ENCODE peak calls at places on chromosomes 5 and 9, in six cellular contexts. T is fibroblast of lung, R is hepatocyte, C is HepG2, H is astrocyte, V is MM.1S. K is an unnamed sample. For H3K9me3, the result is how much of the 10 kb centered on the place peaks cover.

GRCh38 chr5:145811834-145812625 is 23.1 kb downstream of the PRELID2 start:
- DNase-seq in H (peak), V (no peak), T (peak), R (peak), C (peak), K (no peak)

GRCh38 chr9:69200071-69200470 is 26.0 kb downstream of the TJP2 start:
- DNase-seq in H (peak), V (no peak), C (no peak), R (peak), T (peak), K (no peak)

GRCh38 chr9:128340691-128341434 is 536 bp downstream of the SLC27A4 start:
- DNase-seq in R (peak), C (peak), H (no peak), T (peak), V (peak), K (no peak)

GRCh38 chr5:133746834-133747233 is 134.5 kb upstream of the FSTL4 start:
- DNase-seq in T (no peak), H (no peak), R (no peak), C (peak), V (no peak), K (no peak)

GRCh38 chr9:131289301-131290038 is at the start of gene PLPP7:
- DNase-seq in R (no peak), H (peak), C (peak), T (peak), V (peak), K (no peak)

GRCh38 chr5:143151056-143151455 is 252.4 kb downstream of the NR3C1 start:
- DNase-seq in C (no peak), H (no peak), R (no peak), T (no peak), V (no peak), K (no peak)

GRCh38 chr5:32446660-32447059 is 2.1 kb upstream of the ZFR start:
- DNase-seq in V (no peak), H (no peak), T (no peak), C (no peak), R (peak), K (no peak)

GRCh38 chr9:133141833-133142594 is 21.0 kb upstream of the RALGDS start:
- DNase-seq in V (no peak), C (no peak), T (no peak), H (no peak), R (no peak), K (no peak)

GRCh38 chr5:134948929-134949328 is 18.8 kb upstream of the CATSPER3 start:
- DNase-seq in C (no peak), R (no peak), H (peak), V (no peak), T (peak), K (no peak)

GRCh38 chr9:77896269-77897245 is 135.1 kb downstream of the GNAQ start:
- DNase-seq in C (no peak), V (no peak), H (no peak), R (no peak), T (no peak), K (no peak)

GRCh38 chr5:57745029-57745428 is 262.4 kb upstream of the ACTBL2 start:
- DNase-seq in R (no peak), V (no peak), T (no peak), C (no peak), H (no peak), K (no peak)

GRCh38 chr9:90433398-90433890 is 209.2 kb downstream of the DIRAS2 start:
- DNase-seq in V (no peak), T (peak), C (no peak), H (peak), R (peak), K (peak)

GRCh38 chr5:72613515-72613914 is 106.3 kb upstream of the ZNF366 start:
- DNase-seq in C (no peak), H (no peak), R (no peak), V (no peak), T (no peak), K (no peak)

GRCh38 chr5:72630056-72630455 is 122.8 kb upstream of the ZNF366 start:
- DNase-seq in V (no peak), H (no peak), T (no peak), R (no peak), C (no peak), K (no peak)

GRCh38 chr5:74251106-74252032 is 389.2 kb downstream of the ENC1 start:
- DNase-seq in V (no peak), R (peak), C (peak), T (peak), H (peak), K (peak)

GRCh38 chr9:124941689-124942561 is 1.0 kb upstream of the GOLGA1 start:
- DNase-seq in V (peak), T (peak), R (peak), H (no peak), C (peak), K (no peak)

GRCh38 chr5:76641514-76642120 is 18.4 kb upstream of the F2RL2 start:
- DNase-seq in H (peak), T (peak), V (peak), R (peak), C (peak), K (peak)

GRCh38 chr5:394671-395155 is 48.3 kb upstream of the EXOC3 start:
- DNase-seq in R (peak), V (no peak), C (no peak), T (no peak), H (no peak), K (no peak)
- H2AFZ ChIP-seq in R (no peak), V (no peak), C (no peak), T (no peak), H (no peak), K (no peak)

GRCh38 chr9:136202449-136203405 is 2.2 kb downstream of the LHX3 start:
- DNase-seq in H (no peak), V (no peak), R (no peak), T (no peak), C (no peak), K (no peak)
- TF ChIP-seq EZH2 in H (peak), V (no peak), R (peak), T (peak), C (no peak), K (no peak)

GRCh38 chr9:138115506-138115905 is 237.9 kb downstream of the CACNA1B start:
- DNase-seq in H (no peak), T (no peak), C (no peak), V (no peak), R (no peak), K (no peak)

GRCh38 chr9:138114501-138115245 is 237.1 kb downstream of the CACNA1B start:
- DNase-seq in T (no peak), C (no peak), R (no peak), V (no peak), H (no peak), K (no peak)

GRCh38 chr9:138111607-138112006 is 234.0 kb downstream of the CACNA1B start:
- DNase-seq in T (no peak), C (no peak), V (no peak), H (no peak), R (no peak), K (no peak)

GRCh38 chr9:138112791-138113600 is 235.4 kb downstream of the CACNA1B start:
- DNase-seq in T (no peak), H (no peak), C (no peak), R (no peak), V (no peak), K (no peak)

GRCh38 chr9:138112090-138112748 is 234.6 kb downstream of the CACNA1B start:
- DNase-seq in V (no peak), C (no peak), T (no peak), H (no peak), R (no peak), K (no peak)
- H3K9me3 ChIP-seq in V (under half), C (under half), T (under half), H (under half), R (under half), K (under half)

DNA sequence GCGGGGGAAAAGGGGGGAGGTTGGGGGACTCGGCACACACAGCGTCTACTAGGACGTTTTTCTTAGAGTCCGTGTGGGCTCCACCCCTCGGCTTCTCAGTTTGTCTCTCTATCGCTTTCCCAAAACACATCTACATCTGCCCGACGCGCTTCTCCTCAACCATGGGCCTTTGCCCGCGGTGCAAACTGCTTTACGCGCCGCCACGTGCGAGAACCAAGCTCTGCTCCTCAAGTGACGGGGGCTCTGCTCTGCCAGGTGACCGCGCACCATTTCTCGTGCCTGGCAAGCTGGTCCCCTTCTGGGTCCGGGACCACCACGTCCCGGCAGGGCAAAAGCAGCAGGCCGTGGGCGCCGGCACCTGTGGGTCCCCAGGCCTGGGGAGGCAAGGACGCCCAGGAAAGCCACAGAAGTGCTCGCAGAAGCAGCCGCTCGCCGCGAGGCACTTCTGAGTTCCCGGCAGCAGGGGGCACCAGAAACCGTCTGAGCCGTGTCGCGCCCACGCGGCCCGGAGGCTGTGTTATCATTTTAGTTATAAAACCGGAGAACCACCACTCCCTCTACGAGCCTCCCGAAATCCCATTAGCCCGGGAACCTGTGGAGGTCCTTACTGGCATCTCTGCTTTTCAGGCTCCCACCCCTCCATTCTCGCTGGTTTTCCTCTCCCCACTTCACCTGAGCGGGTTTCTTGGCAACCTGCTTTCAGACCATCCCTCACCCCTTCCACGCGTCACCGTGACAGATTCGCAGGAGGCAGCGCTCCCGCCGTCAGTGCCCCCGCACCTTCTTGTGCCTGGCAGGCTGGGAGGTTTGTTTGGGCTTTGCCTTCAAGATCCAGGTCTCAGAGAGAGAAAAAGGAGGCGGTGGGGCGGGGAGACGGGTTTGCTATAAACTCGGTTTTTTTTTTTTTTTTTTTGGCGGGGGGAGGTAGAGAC is 2.5 kb downstream of the GDNF start:
- DNase-seq in C (no peak), V (peak), T (peak), R (peak), H (peak), K (no peak)
- H2AFZ ChIP-seq in C (no peak), V (peak), T (peak), R (peak), H (peak), K (peak)

DNA sequence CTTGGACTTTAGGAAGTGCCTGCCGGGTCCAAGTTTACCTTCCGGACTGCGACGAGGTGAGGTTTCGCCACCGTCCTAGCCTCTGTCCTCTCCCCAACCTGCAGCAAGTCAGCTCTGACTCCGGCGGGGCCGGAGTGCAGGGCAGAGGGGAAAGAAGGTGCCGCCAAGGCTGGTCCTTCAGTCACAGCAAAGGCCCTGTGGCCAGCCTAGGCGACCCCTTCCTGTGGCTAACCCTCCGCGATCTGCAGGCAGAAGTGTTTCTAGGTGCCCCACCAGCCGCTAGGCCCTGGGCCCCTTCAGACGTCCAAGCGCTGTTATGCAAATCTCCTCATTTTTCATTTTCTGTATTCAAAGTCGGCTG is 11.1 kb upstream of the NKX2-5 start:
- DNase-seq in C (no peak), R (no peak), T (no peak), V (no peak), H (no peak), K (no peak)
- TF ChIP-seq EZH2 in C (peak), R (no peak), T (no peak), V (no peak), H (no peak), K (no peak)

GRCh38 chr9:137734181-137734580 is 115.4 kb downstream of the EHMT1 start:
- DNase-seq in H (no peak), C (no peak), V (no peak), R (no peak), T (no peak), K (no peak)
- H3K9me3 ChIP-seq in H (under half), C (under half), V (under half), R (under half), T (under half), K (under half)

K was measured in PC-9.